ENCODE peak calls at places on chromosomes 16 and 17, in eight cellular contexts. S is ovary, G is H9, I is H1, A is HL-60, Q is nephron progenitor cell, P is fibroblast of villous mesenchyme, J is tibial artery. C is an unnamed sample.

GRCh38 chr17:56471661-56472060 is 121.8 kb upstream of the NOG start:
- DNase-seq in S (no peak), G (no peak), I (no peak), A (no peak), Q (no peak), P (peak), J (no peak), C (peak)

GRCh38 chr16:48687421-48688038 is 77.5 kb upstream of the N4BP1 start:
- DNase-seq in S (peak), G (peak), I (no peak), A (peak), Q (peak), P (peak), J (no peak), C (peak)

GRCh38 chr17:50221500-50222480 is 20.4 kb upstream of the COL1A1 start:
- DNase-seq in S (peak), G (no peak), I (no peak), A (peak), Q (no peak), P (peak), J (peak), C (peak)

GRCh38 chr16:61587526-61587925 is 448.7 kb downstream of the CDH8 start:
- DNase-seq in S (no peak), G (no peak), I (no peak), A (no peak), Q (no peak), P (no peak), J (no peak), C (no peak)

GRCh38 chr16:75264531-75264998 is 13.1 kb upstream of the BCAR1 start:
- DNase-seq in S (no peak), G (no peak), I (no peak), A (no peak), Q (no peak), P (peak), J (no peak), C (peak)

GRCh38 chr17:57102122-57102521 is 17.1 kb downstream of the AKAP1 start:
- DNase-seq in S (no peak), G (no peak), I (no peak), A (peak), Q (no peak), P (no peak), J (no peak), C (no peak)

GRCh38 chr17:57444632-57445031 is 188.3 kb downstream of the MSI2 start:
- DNase-seq in S (no peak), G (no peak), I (no peak), A (peak), Q (no peak), P (no peak), J (no peak), C (no peak)

GRCh38 chr17:2694381-2695242 is 17.0 kb downstream of the CLUH start:
- DNase-seq in S (no peak), G (no peak), I (no peak), A (no peak), Q (no peak), P (no peak), J (peak), C (no peak)

GRCh38 chr16:3857189-3858013 is 23.1 kb downstream of the CREBBP start:
- DNase-seq in S (peak), G (no peak), I (no peak), A (peak), Q (no peak), P (peak), J (peak), C (peak)

GRCh38 chr16:72244853-72245252 is 72.9 kb upstream of the PMFBP1 start:
- DNase-seq in S (no peak), G (no peak), I (no peak), A (no peak), Q (no peak), P (no peak), J (no peak), C (no peak)
- TF ChIP-seq CTCF in S (no peak), G (peak), I (peak), A (no peak), Q (no peak), P (peak), J (no peak), C (peak)

GRCh38 chr16:64950262-64950661 is 171.6 kb downstream of the CDH11 start:
- DNase-seq in S (no peak), G (peak), I (no peak), A (no peak), Q (no peak), P (no peak), J (no peak), C (no peak)
- TF ChIP-seq CTCF in S (no peak), G (peak), I (peak), A (no peak), Q (peak), P (no peak), J (no peak), C (peak)

DNA sequence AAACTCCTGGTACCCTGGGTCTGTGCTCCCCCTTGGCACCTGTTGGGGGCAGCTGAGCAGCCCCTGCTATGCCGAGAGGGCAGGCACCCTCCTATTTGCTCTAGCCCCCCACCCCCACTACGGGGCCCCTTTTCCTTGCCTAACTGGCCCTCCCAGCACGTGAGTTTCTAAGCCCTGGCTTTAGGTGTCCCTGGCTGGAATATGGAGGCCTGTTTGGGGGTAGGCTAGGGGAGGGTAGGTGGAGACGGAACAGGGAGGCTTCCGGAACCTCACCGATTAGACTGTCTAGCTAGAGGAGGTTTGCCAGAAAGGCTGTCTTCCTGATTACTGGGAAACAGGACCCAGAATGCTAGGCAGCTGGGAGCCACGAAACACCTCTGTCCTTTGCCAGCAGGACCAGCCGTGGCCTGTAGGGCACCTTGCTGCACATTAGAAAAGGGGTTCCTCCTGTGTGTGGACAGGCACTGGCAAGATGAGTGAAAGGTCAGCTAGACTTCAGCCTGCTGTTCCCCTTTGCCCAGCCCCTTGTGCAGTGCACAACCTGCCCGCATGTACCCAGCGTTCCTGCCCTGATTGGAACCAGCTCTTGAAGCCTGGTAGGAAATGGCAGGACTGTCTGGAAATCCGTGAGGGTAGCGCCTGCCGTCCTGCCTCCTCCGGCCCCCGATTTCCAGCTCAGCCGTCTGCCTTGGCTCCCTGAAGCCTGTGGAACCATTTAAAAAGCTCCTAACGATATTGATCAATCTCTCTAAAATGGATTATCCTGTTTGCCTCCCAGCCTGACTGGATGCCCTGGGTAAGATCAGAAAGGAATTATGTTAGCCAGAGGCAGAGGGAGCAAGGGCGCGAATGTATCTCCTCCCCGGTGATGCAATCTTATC is 83.4 kb upstream of the GSE1 start:
- DNase-seq in S (no peak), G (no peak), I (no peak), A (no peak), Q (no peak), P (no peak), J (no peak), C (no peak)
- TF ChIP-seq CTCF in S (no peak), G (peak), I (peak), A (no peak), Q (no peak), P (no peak), J (no peak), C (no peak)

DNA sequence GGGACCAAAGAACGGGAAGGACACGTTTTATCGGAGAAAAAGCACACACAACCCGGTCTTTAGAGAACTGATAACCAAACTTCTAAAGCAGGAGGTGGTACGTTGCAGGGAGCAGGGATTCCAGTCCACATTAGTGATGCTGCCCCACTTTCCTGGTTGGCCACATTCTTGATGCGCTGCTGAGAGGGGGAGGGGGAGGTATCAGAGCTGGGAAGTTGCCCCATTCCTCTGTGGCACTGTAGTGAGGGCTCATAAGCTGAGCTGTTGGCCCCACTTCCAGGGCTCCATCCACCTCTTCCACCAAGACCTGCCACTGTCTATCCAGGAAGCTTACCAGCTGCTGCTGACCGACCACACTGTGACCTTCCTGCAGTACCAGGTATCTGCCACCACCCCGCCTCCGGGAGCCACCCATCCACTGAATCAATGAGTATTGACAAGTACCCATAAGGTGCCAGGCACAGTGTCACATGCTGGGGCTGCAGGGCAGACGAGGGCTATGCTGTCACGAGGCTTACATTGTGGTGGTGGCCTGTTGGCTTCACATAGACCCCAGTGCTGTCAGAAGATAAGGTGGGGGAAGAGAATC is 1.0 kb downstream of the TSEN54 start:
- DNase-seq in S (peak), G (peak), I (no peak), A (no peak), Q (no peak), P (no peak), J (no peak), C (no peak)
- TF ChIP-seq CTCF in S (no peak), G (peak), I (peak), A (no peak), Q (no peak), P (no peak), J (no peak), C (no peak)

DNA sequence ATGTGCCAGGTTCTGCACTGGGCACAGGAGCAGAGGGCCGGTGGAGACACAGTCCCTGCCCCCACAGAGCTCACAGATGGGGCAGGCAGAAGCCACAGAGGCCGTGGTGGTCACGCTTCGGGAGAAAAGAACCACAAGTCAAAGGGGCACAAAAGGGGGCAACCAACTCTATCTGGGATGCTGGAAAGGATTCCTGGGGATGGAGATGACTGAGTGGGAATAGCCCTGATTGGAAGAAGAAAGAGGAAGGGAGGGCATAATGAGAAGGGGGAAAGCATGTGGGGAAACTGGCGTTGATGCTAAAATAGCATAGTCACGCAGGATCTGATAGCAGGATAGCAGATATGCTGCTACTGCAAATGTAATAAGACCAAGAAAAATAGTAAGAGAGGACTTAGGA is 69.7 kb downstream of the VAT1L start:
- DNase-seq in S (no peak), G (no peak), I (no peak), A (no peak), Q (no peak), P (no peak), J (no peak), C (no peak)
- TF ChIP-seq CTCF in S (no peak), G (no peak), I (no peak), A (no peak), Q (no peak), P (no peak), J (no peak), C (no peak)

GRCh38 chr17:79083191-79083971 is 8.8 kb downstream of the ENGASE start:
- DNase-seq in S (no peak), G (no peak), I (no peak), A (no peak), Q (no peak), P (no peak), J (no peak), C (no peak)
- TF ChIP-seq CTCF in S (no peak), G (no peak), I (no peak), A (no peak), Q (no peak), P (no peak), J (no peak), C (no peak)

GRCh38 chr16:30797670-30798309 is 10.8 kb upstream of the ZNF629 start:
- DNase-seq in S (no peak), G (no peak), I (no peak), A (no peak), Q (no peak), P (no peak), J (no peak), C (no peak)
- TF ChIP-seq CTCF in S (no peak), G (peak), I (peak), A (no peak), Q (no peak), P (peak), J (no peak), C (no peak)

GRCh38 chr17:44071772-44072171 is 1.2 kb downstream of the G6PC3 start:
- DNase-seq in S (no peak), G (peak), I (no peak), A (peak), Q (no peak), P (peak), J (no peak), C (peak)

GRCh38 chr17:44071198-44071520 is 624 bp downstream of the G6PC3 start:
- DNase-seq in S (no peak), G (no peak), I (no peak), A (no peak), Q (no peak), P (peak), J (no peak), C (no peak)

GRCh38 chr17:44067547-44067945 is 1.1 kb upstream of the LSM12 start:
- DNase-seq in S (no peak), G (no peak), I (no peak), A (peak), Q (no peak), P (no peak), J (no peak), C (no peak)

GRCh38 chr17:44069974-44070454 is 521 bp upstream of the G6PC3 start:
- DNase-seq in S (no peak), G (peak), I (no peak), A (peak), Q (no peak), P (peak), J (no peak), C (peak)

DNA sequence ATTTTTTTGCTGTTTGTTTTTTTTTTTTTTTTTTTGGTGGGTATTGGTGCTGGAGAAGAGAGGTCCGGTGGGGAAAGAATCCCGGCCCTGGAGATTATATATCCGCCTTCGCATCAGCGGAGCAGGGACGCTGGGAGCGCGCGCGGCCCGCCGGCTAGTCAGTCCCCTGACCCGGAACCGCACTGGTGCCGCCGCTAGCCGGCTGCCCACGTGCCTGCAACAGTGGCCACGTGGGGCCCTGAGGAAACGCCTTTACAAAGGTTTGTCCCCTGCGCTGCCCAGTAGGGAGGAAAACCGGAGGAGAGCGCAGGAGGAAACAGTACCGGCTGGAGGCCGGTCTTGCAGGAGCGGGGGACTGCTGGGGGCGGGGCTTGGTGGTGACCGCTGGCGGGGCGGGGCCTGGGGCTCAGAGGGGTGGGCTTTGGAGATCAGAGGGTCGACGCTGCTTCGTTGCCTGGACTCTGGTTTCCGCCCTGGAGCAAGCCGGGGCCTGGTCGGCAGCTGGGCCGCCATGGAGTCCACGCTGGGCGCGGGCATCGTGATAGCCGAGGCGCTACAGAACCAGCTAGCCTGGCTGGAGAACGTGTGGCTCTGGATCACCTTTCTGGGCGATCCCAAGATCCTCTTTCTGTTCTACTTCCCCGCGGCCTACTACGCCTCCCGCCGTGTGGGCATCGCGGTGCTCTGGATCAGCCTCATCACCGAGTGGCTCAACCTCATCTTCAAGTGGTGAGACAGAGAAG is at the start of gene G6PC3:
- DNase-seq in S (peak), G (peak), I (peak), A (peak), Q (peak), P (peak), J (peak), C (peak)
- TF ChIP-seq CTCF in S (peak), G (peak), I (no peak), A (no peak), Q (no peak), P (no peak), J (peak), C (peak)

DNA sequence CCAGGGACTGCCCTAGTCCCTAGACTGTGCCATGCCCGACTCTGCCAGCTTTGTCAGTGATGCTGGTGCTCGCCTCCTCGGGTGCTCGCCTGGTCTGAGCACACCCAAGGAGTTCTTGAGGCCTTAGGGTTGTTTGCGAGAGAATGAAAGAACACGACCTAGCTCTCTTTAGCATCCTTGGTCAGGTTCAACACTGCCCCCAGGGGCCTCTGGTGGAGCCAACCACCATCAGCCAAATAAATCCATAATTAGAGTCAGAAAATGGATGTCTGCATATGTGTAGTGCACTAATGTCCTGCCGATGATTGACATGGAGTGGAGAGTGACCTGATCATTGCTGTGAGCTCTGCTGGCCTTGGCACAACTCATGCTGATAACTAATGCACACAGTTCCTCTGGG is 8.2 kb upstream of the STH start:
- DNase-seq in S (no peak), G (no peak), I (no peak), A (no peak), Q (no peak), P (no peak), J (no peak), C (no peak)
- TF ChIP-seq CTCF in S (no peak), G (peak), I (no peak), A (no peak), Q (no peak), P (no peak), J (no peak), C (no peak)

C was measured in cardiac fibroblast.